ENCODE peak calls at places on chromosomes 12 and 14, in six cellular contexts. One of them, this sample, is unnamed.

GRCh38 chr14:106622200-106622745 is 1095.9 kb downstream of the TMEM121 start:
- DNase-seq in H1: no peak
- DNase-seq in GM12878: no peak
- DNase-seq in GM12891: no peak
- DNase-seq in K562: no peak
- DNase-seq in GM12892: no peak
- DNase-seq in this sample: no peak

GRCh38 chr12:1518763-1519516 is 75.4 kb downstream of the FBXL14 start:
- DNase-seq in K562: peak
- DNase-seq in GM12892: no peak
- DNase-seq in H1: no peak
- DNase-seq in GM12878: no peak
- DNase-seq in GM12891: no peak
- DNase-seq in this sample: peak

GRCh38 chr12:29572938-29573337 is 75.5 kb upstream of the OVCH1 start:
- DNase-seq in GM12892: no peak
- DNase-seq in K562: no peak
- DNase-seq in GM12878: no peak
- DNase-seq in H1: no peak
- DNase-seq in GM12891: no peak
- DNase-seq in this sample: no peak

GRCh38 chr12:121838096-121838495 is 20.6 kb downstream of the HPD start:
- DNase-seq in K562: no peak
- DNase-seq in GM12892: no peak
- DNase-seq in GM12891: no peak
- DNase-seq in GM12878: no peak
- DNase-seq in H1: no peak
- DNase-seq in this sample: no peak

GRCh38 chr12:132746621-132747020 is 15.0 kb downstream of the ANKLE2 start:
- DNase-seq in GM12892: no peak
- DNase-seq in GM12891: no peak
- DNase-seq in H1: no peak
- DNase-seq in GM12878: no peak
- DNase-seq in K562: no peak
- DNase-seq in this sample: no peak

GRCh38 chr12:19648173-19648572 is 208.9 kb downstream of the AEBP2 start:
- DNase-seq in H1: no peak
- DNase-seq in GM12891: no peak
- DNase-seq in GM12892: no peak
- DNase-seq in K562: no peak
- DNase-seq in GM12878: no peak
- DNase-seq in this sample: no peak

GRCh38 chr12:111218499-111218898 is 150.4 kb downstream of the PHETA1 start:
- DNase-seq in GM12878: no peak
- DNase-seq in GM12892: no peak
- DNase-seq in K562: no peak
- DNase-seq in H1: no peak
- DNase-seq in GM12891: no peak
- DNase-seq in this sample: peak

GRCh38 chr14:23056257-23056955 is 914 bp downstream of the CDH24 start:
- DNase-seq in H1: peak
- DNase-seq in GM12891: peak
- DNase-seq in GM12878: no peak
- DNase-seq in GM12892: peak
- DNase-seq in K562: peak
- DNase-seq in this sample: peak

GRCh38 chr12:56377310-56377988 is 14.8 kb upstream of the APOF start:
- DNase-seq in GM12892: no peak
- DNase-seq in GM12878: no peak
- DNase-seq in K562: peak
- DNase-seq in H1: no peak
- DNase-seq in GM12891: no peak
- DNase-seq in this sample: no peak

GRCh38 chr12:65867428-65867827 is 43.1 kb downstream of the HMGA2 start:
- DNase-seq in GM12892: no peak
- DNase-seq in H1: no peak
- DNase-seq in K562: no peak
- DNase-seq in GM12891: no peak
- DNase-seq in GM12878: no peak
- DNase-seq in this sample: no peak

GRCh38 chr14:96069421-96069820 is 30.3 kb downstream of the C14orf132 start:
- DNase-seq in GM12891: no peak
- DNase-seq in GM12892: no peak
- DNase-seq in K562: no peak
- DNase-seq in H1: no peak
- DNase-seq in GM12878: no peak
- DNase-seq in this sample: no peak

GRCh38 chr12:113134521-113134951 is 1.0 kb downstream of the RASAL1 start:
- DNase-seq in GM12891: no peak
- DNase-seq in GM12892: no peak
- DNase-seq in H1: no peak
- DNase-seq in K562: no peak
- DNase-seq in GM12878: no peak
- DNase-seq in this sample: no peak

GRCh38 chr14:104746071-104746545 is 6.8 kb upstream of the SIVA1 start:
- DNase-seq in K562: no peak
- DNase-seq in GM12891: no peak
- DNase-seq in GM12892: no peak
- DNase-seq in GM12878: peak
- DNase-seq in H1: no peak
- DNase-seq in this sample: no peak

DNA sequence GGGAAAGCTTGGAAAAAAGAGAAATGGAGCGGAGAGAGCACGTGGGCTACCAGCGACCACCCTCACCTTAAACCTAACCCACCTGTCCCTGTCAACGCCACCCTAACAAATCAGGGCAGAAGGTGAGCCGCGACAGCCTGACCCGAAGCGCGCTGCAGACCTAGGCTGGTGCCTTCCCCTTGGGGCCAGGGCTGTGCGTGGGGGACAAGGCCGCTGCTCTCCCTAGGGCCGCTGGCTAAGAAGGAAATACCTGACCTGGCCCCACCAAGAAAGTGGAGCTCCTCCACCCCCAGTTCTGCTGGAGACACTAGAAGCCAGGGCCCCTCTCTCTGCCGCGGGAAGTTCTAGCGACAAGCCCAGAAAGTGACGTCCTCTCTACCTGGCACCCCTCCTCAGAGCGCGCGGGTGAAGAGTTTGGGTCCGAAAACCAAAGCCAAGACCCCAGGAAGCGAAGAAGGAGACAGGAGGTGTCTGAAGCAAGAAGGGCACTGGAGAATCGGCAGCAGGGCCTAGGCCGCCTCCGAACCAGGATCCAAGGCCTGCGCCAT is 7.5 kb downstream of the SIX1 start:
- DNase-seq in H1: no peak
- DNase-seq in K562: no peak
- DNase-seq in GM12891: no peak
- DNase-seq in GM12892: no peak
- DNase-seq in GM12878: no peak
- DNase-seq in this sample: no peak
- TF ChIP-seq TAF1 in H1: no peak
- TF ChIP-seq TAF1 in K562: no peak
- TF ChIP-seq TAF1 in GM12891: no peak
- TF ChIP-seq TAF1 in GM12892: no peak
- TF ChIP-seq TAF1 in GM12878: no peak
- TF ChIP-seq TAF1 in this sample: no peak

GRCh38 chr12:10101648-10102220 is 2.9 kb upstream of the CLEC1A start:
- DNase-seq in K562: no peak
- DNase-seq in GM12891: no peak
- DNase-seq in H1: no peak
- DNase-seq in GM12892: no peak
- DNase-seq in GM12878: no peak
- DNase-seq in this sample: no peak

GRCh38 chr12:10102322-10102721 is 3.5 kb upstream of the CLEC1A start:
- DNase-seq in GM12892: no peak
- DNase-seq in GM12878: no peak
- DNase-seq in H1: no peak
- DNase-seq in GM12891: no peak
- DNase-seq in K562: no peak
- DNase-seq in this sample: no peak

GRCh38 chr12:10098762-10099161 is at the start of gene CLEC1A:
- DNase-seq in H1: peak
- DNase-seq in K562: no peak
- DNase-seq in GM12878: no peak
- DNase-seq in GM12891: no peak
- DNase-seq in GM12892: no peak
- DNase-seq in this sample: no peak

GRCh38 chr12:10097521-10097920 is 1.3 kb downstream of the CLEC1A start:
- DNase-seq in H1: no peak
- DNase-seq in GM12891: no peak
- DNase-seq in K562: no peak
- DNase-seq in GM12892: no peak
- DNase-seq in GM12878: no peak
- DNase-seq in this sample: no peak

DNA sequence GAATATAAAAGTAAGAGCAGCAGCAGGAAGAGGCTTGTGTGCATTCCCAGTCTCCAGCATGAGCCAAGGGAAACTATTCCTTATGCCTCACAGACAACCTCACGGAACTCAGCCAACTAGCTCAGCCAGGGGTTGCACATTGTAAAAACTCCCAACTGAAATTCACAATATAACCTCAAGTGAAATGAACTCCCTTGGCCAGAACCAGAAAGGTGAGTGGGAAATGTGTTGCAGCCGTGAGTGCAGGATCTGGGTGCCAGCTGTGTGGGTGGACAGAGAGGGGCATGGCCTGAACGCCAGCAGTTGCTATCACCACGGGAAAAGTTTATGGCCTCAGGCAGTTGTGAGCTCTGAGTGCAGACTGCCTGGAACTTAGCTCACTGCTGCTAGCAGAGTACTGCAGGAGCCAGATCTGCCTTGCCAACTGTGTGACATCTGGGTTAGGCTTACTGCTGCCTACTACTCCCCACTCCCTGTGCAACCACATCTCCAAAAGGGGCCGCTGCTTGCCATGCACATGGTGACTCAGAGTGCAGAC is 2.3 kb upstream of the CLEC1A start:
- DNase-seq in GM12892: no peak
- DNase-seq in GM12878: no peak
- DNase-seq in K562: no peak
- DNase-seq in H1: no peak
- DNase-seq in GM12891: no peak
- DNase-seq in this sample: no peak
- TF ChIP-seq TAF1 in GM12892: no peak
- TF ChIP-seq TAF1 in GM12878: no peak
- TF ChIP-seq TAF1 in K562: no peak
- TF ChIP-seq TAF1 in H1: no peak
- TF ChIP-seq TAF1 in GM12891: no peak
- TF ChIP-seq TAF1 in this sample: no peak

GRCh38 chr12:123478069-123478468 is 20.1 kb downstream of the SNRNP35 start:
- DNase-seq in H1: no peak
- DNase-seq in GM12892: no peak
- DNase-seq in GM12878: no peak
- DNase-seq in K562: no peak
- DNase-seq in GM12891: no peak
- DNase-seq in this sample: no peak

GRCh38 chr12:123475256-123475703 is 17.3 kb downstream of the SNRNP35 start:
- DNase-seq in GM12892: no peak
- DNase-seq in K562: no peak
- DNase-seq in GM12878: no peak
- DNase-seq in H1: no peak
- DNase-seq in GM12891: no peak
- DNase-seq in this sample: no peak

GRCh38 chr12:123483602-123484273 is 25.8 kb downstream of the SNRNP35 start:
- DNase-seq in K562: no peak
- DNase-seq in GM12878: no peak
- DNase-seq in H1: no peak
- DNase-seq in GM12892: no peak
- DNase-seq in GM12891: peak
- DNase-seq in this sample: no peak

GRCh38 chr12:123478762-123479161 is 20.8 kb downstream of the SNRNP35 start:
- DNase-seq in GM12891: no peak
- DNase-seq in GM12892: no peak
- DNase-seq in H1: no peak
- DNase-seq in K562: no peak
- DNase-seq in GM12878: no peak
- DNase-seq in this sample: no peak

GRCh38 chr12:123479442-123480180 is 21.7 kb downstream of the SNRNP35 start:
- DNase-seq in H1: no peak
- DNase-seq in GM12892: no peak
- DNase-seq in GM12891: no peak
- DNase-seq in K562: no peak
- DNase-seq in GM12878: no peak
- DNase-seq in this sample: no peak
- TF ChIP-seq TAF1 in H1: no peak
- TF ChIP-seq TAF1 in GM12892: no peak
- TF ChIP-seq TAF1 in GM12891: no peak
- TF ChIP-seq TAF1 in K562: no peak
- TF ChIP-seq TAF1 in GM12878: no peak
- TF ChIP-seq TAF1 in this sample: no peak

DNA sequence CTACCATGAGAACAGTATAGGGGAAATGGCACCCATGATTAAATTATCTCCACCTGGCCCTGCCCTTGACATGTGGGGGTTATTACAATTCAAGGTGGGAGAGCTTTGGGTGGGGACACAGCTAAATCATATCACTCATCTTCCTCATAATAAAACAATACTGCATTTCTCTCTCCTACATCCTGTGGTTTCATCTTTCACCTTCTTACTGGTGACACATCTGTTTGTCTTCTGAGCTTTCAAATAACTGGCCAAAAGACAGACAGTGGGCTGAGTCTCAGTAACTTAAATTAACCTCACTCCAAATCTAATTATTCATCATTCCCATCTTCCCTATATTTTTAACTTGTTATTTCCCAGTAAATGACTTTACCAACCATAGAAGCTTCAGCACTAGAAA is 729.7 kb upstream of the USP15 start:
- DNase-seq in H1: no peak
- DNase-seq in GM12891: no peak
- DNase-seq in GM12892: no peak
- DNase-seq in K562: no peak
- DNase-seq in GM12878: no peak
- DNase-seq in this sample: no peak
- TF ChIP-seq TAF1 in H1: no peak
- TF ChIP-seq TAF1 in GM12891: no peak
- TF ChIP-seq TAF1 in GM12892: no peak
- TF ChIP-seq TAF1 in K562: no peak
- TF ChIP-seq TAF1 in GM12878: no peak
- TF ChIP-seq TAF1 in this sample: no peak

DNA sequence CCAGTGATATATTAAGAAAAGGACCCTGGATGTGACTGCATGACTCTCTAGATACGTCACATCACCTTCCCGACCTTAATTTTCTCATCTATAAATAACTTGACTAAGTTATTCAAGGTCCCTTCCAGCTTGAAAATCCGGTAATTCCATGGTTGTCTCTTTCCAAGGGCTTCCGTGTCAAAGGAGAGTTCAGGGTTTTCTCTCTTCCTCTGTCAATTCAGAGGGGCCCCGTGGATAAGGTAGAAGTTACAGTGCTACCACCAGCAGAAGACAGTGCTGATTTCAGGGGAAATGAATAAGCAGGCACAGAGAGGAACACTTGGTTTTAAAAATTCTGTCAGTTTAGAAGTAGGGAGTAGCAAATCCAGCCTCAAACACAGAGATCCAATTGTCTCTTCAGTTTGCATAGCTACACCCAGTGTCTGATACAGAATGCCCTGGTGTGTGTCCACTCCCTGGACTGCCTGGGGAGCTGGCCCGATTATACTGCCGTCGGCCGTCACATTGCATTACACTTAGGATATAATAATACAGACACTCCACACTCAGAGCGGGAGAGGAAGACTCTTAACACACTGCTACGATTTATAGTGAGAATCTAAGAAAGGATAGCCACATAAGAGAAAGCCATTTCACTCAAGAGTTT is 54.7 kb upstream of the GTF2A1 start:
- DNase-seq in GM12891: no peak
- DNase-seq in H1: no peak
- DNase-seq in K562: no peak
- DNase-seq in GM12892: no peak
- DNase-seq in GM12878: no peak
- DNase-seq in this sample: no peak
- TF ChIP-seq TAF1 in GM12891: no peak
- TF ChIP-seq TAF1 in H1: no peak
- TF ChIP-seq TAF1 in K562: no peak
- TF ChIP-seq TAF1 in GM12892: no peak
- TF ChIP-seq TAF1 in GM12878: no peak
- TF ChIP-seq TAF1 in this sample: no peak